ENCODE peak calls at places on chromosomes 13 and 19, in six cellular contexts. K is ascending aorta, R is GM23338, Y is OCI-LY7, M is testis, L is heart left ventricle. V is an unnamed sample.

GRCh38 chr19:35666251-35666913 is at the start of gene UPK1A:
- DNase-seq in K (no peak), Y (no peak), M (no peak), R (no peak), L (no peak), V (no peak)

GRCh38 chr19:15621801-15622200 is 6.8 kb downstream of the CYP4F8 start:
- DNase-seq in L (no peak), K (no peak), M (no peak), R (no peak), Y (no peak), V (no peak)

GRCh38 chr19:18562086-18562485 is 4.4 kb downstream of the KXD1 start:
- DNase-seq in L (peak; percentile 64), R (no peak), Y (no peak), M (no peak), K (peak; percentile 92), V (no peak)

GRCh38 chr19:33418871-33419762 is 45.6 kb downstream of the CEBPG start:
- DNase-seq in R (no peak), M (no peak), Y (no peak), L (no peak), K (no peak), V (no peak)

GRCh38 chr13:43331676-43332075 is 308.3 kb downstream of the DNAJC15 start:
- DNase-seq in L (no peak), M (peak; percentile 35), K (no peak), R (no peak), Y (no peak), V (no peak)

GRCh38 chr13:74062933-74063332 is 71.3 kb downstream of the KLF12 start:
- DNase-seq in K (peak; percentile 90), Y (peak; percentile 80), M (peak; percentile 41), L (peak; percentile 77), R (no peak), V (no peak)

GRCh38 chr13:86185636-86186035 is 386.4 kb upstream of the SLITRK6 start:
- DNase-seq in R (no peak), K (no peak), Y (no peak), L (no peak), M (no peak), V (no peak)

GRCh38 chr13:42926043-42926442 is 66.0 kb downstream of the EPSTI1 start:
- DNase-seq in L (no peak), Y (no peak), R (no peak), M (no peak), K (no peak), V (no peak)

GRCh38 chr13:40376296-40376849 is 290.1 kb downstream of the FOXO1 start:
- DNase-seq in R (no peak), M (no peak), K (no peak), L (no peak), Y (peak; percentile 24), V (no peak)

GRCh38 chr19:2511991-2512390 is 36.1 kb downstream of the GADD45B start:
- DNase-seq in K (no peak), L (no peak), R (no peak), Y (no peak), M (no peak), V (no peak)

GRCh38 chr13:65057986-65058385 is 2172.2 kb downstream of the PCDH9 start:
- DNase-seq in K (no peak), M (no peak), Y (no peak), L (no peak), R (no peak), V (no peak)

GRCh38 chr19:55149078-55150003 is at the start of gene TNNT1:
- DNase-seq in L (peak; percentile 52), M (no peak), K (no peak), R (peak; percentile 83), Y (no peak), V (peak; percentile 62)

GRCh38 chr13:45325806-45326205 is 15.2 kb downstream of the TPT1 start:
- DNase-seq in L (peak; percentile 77), Y (no peak), M (peak; percentile 35), K (peak; percentile 88), R (no peak), V (no peak)

GRCh38 chr13:54305377-54305776 is 1276.8 kb downstream of the OLFM4 start:
- DNase-seq in R (no peak), K (no peak), L (no peak), M (no peak), Y (no peak), V (no peak)

GRCh38 chr13:49329831-49330545 is 82.3 kb downstream of the CDADC1 start:
- DNase-seq in L (no peak), M (no peak), Y (no peak), R (no peak), K (no peak), V (no peak)

GRCh38 chr13:57665471-57665870 is 33.9 kb downstream of the PCDH17 start:
- DNase-seq in Y (no peak), M (no peak), K (no peak), R (no peak), L (no peak), V (no peak)

GRCh38 chr13:96338030-96338429 is 248.1 kb downstream of the HS6ST3 start:
- DNase-seq in K (no peak), Y (no peak), R (no peak), M (no peak), L (no peak), V (no peak)

GRCh38 chr19:55169136-55169535 is 2.7 kb upstream of the DNAAF3 start:
- DNase-seq in M (no peak), Y (no peak), R (no peak), L (no peak), K (no peak), V (no peak)

GRCh38 chr19:47607564-47608073 is 1.3 kb upstream of the BICRA start:
- DNase-seq in Y (no peak), L (no peak), R (no peak), M (no peak), K (no peak), V (no peak)

GRCh38 chr13:72062566-72062965 is 195.6 kb upstream of the DACH1 start:
- DNase-seq in Y (no peak), M (no peak), K (no peak), L (peak; percentile 9), R (peak; percentile 83), V (no peak)

GRCh38 chr19:45976180-45976579 is 2.5 kb upstream of the NOVA2 start:
- DNase-seq in M (no peak), K (no peak), L (no peak), R (peak; percentile 75), Y (no peak), V (no peak)

GRCh38 chr19:36136975-36137686 is 2.7 kb upstream of the CAPNS1 start:
- DNase-seq in L (peak; percentile 60), Y (no peak), R (no peak), M (no peak), K (peak; percentile 84), V (no peak)

GRCh38 chr19:53193534-53194222 is 520 bp upstream of the ZNF665 start:
- DNase-seq in Y (no peak), K (no peak), R (no peak), M (no peak), L (no peak), V (no peak)

GRCh38 chr19:51097166-51097736 is 11.0 kb downstream of the CTU1 start:
- DNase-seq in R (peak; percentile 83), L (peak; percentile 45), Y (peak; percentile 65), M (peak; percentile 84), K (no peak), V (peak; percentile 83)

GRCh38 chr19:51097796-51098195 is 10.4 kb downstream of the CTU1 start:
- DNase-seq in K (no peak), L (no peak), M (no peak), Y (no peak), R (no peak), V (no peak)

GRCh38 chr19:51096473-51097165 is 11.6 kb downstream of the CTU1 start:
- DNase-seq in K (no peak), R (peak; percentile 57), M (no peak), Y (no peak), L (no peak), V (no peak)

GRCh38 chr19:51099070-51099382 is 9.2 kb downstream of the CTU1 start:
- DNase-seq in L (no peak), K (no peak), Y (no peak), M (no peak), R (no peak), V (no peak)

GRCh38 chr19:51098366-51099069 is 9.7 kb downstream of the CTU1 start:
- DNase-seq in K (no peak), Y (no peak), M (peak; percentile 59), R (peak; percentile 88), L (peak; percentile 35), V (no peak)
- TF ChIP-seq CTCF in K (no peak), Y (no peak), M (no peak), R (peak; percentile 36), L (peak; percentile 28), V (no peak)

GRCh38 chr19:43652546-43652874 is 12.9 kb upstream of the CADM4 start:
- DNase-seq in Y (no peak), K (no peak), L (no peak), M (no peak), R (no peak), V (no peak)
- TF ChIP-seq CTCF in Y (peak; percentile 6), K (no peak), L (peak; percentile 12), M (no peak), R (no peak), V (no peak)

GRCh38 chr19:57280913-57281425 is 684 bp downstream of the ZNF460 start:
- DNase-seq in K (no peak), L (peak; percentile 11), M (no peak), R (no peak), Y (peak; percentile 53), V (no peak)

GRCh38 chr19:57280165-57280912 is at the start of gene ZNF460:
- DNase-seq in K (peak; percentile 98), M (peak; percentile 97), R (peak; percentile 99), L (peak; percentile 96), Y (peak; percentile 97), V (peak; percentile 88)

GRCh38 chr19:57282011-57282636 is 1.8 kb downstream of the ZNF460 start:
- DNase-seq in Y (no peak), K (no peak), L (no peak), M (no peak), R (no peak), V (no peak)

GRCh38 chr19:57276430-57276829 is 3.9 kb upstream of the ZNF460 start:
- DNase-seq in L (no peak), R (no peak), M (no peak), K (no peak), Y (no peak), V (no peak)

DNA sequence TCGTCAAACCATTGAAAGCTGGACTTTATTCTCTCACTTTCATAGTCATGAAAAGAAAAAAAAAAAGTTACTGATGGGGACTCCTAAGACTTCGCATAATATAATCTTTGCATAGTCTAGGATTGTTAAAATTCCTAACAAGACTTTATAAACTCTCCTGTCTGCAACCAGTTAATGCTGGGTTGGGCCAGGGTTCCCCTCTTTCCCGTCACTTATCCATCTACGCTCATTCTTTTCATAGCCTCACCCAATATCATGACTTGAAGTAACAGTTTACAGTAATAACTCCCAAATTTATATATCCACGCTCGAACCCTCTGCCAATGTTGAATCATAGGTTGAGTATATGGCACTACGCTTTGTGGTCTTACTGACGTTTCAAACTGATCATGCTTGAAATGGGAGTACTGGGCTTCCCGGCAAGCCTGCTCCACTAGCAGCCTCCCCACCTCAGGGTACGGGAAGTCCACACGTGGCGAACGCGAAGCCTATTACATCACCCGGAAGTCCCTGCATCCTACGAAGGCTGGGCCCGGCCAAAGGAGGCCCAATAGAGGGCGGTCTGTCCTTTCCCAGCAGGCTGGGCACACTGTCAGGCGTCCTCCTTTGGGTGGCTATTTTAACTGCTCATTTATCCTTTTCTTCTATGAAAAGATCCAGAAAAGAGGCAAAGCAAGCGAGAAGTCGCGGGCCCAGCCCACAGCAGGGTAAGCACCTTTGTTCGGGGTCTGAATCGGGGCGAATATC is 694 bp upstream of the ZNF460 start:
- DNase-seq in K (peak; percentile 96), M (peak; percentile 94), Y (peak; percentile 95), R (peak; percentile 98), L (peak; percentile 92), V (peak; percentile 80)
- TF ChIP-seq CTCF in K (peak; percentile 8), M (peak; percentile 19), Y (peak; percentile 53), R (peak; percentile 44), L (peak; percentile 66), V (no peak)

GRCh38 chr19:39946532-39946931 is 12.1 kb upstream of the FCGBP start:
- DNase-seq in R (no peak), Y (no peak), K (no peak), L (no peak), M (no peak), V (no peak)
- TF ChIP-seq CTCF in R (no peak), Y (no peak), K (no peak), L (no peak), M (no peak), V (no peak)